ENCODE peak calls at places on chromosomes 6 and 20, in five cellular contexts. One of them, this sample, is unnamed.

GRCh38 chr20:44598413-44599290 is 16.3 kb downstream of the PKIG start:
- DNase-seq in brain microvascular endothelial cell: no peak
- DNase-seq in ELR: peak; percentile 50
- DNase-seq in HuH-7.5: no peak
- DNase-seq in MCF 10A: no peak
- DNase-seq in this sample: no peak

GRCh38 chr20:45833030-45833882 is at the start of gene SNX21:
- DNase-seq in MCF 10A: peak; percentile 83
- DNase-seq in brain microvascular endothelial cell: peak; percentile 81
- DNase-seq in HuH-7.5: peak; percentile 81
- DNase-seq in ELR: peak; percentile 96
- DNase-seq in this sample: peak; percentile 80

GRCh38 chr20:1997483-1998192 is 3.8 kb upstream of the PDYN start:
- DNase-seq in ELR: no peak
- DNase-seq in MCF 10A: no peak
- DNase-seq in brain microvascular endothelial cell: no peak
- DNase-seq in HuH-7.5: no peak
- DNase-seq in this sample: no peak

GRCh38 chr6:112163295-112164257 is 76.2 kb downstream of the FAM229B start:
- DNase-seq in ELR: peak; percentile 75
- DNase-seq in HuH-7.5: peak; percentile 57
- DNase-seq in MCF 10A: peak; percentile 71
- DNase-seq in brain microvascular endothelial cell: peak; percentile 35
- DNase-seq in this sample: peak; percentile 62

GRCh38 chr20:36070451-36070850 is 84.1 kb upstream of the EPB41L1 start:
- DNase-seq in HuH-7.5: no peak
- DNase-seq in MCF 10A: no peak
- DNase-seq in brain microvascular endothelial cell: no peak
- DNase-seq in ELR: no peak
- DNase-seq in this sample: no peak

GRCh38 chr20:12581644-12582350 is 427.0 kb upstream of the SPTLC3 start:
- DNase-seq in ELR: no peak
- DNase-seq in brain microvascular endothelial cell: no peak
- DNase-seq in HuH-7.5: no peak
- DNase-seq in MCF 10A: no peak
- DNase-seq in this sample: no peak

GRCh38 chr20:33576432-33576883 is 85.7 kb upstream of the C20orf144 start:
- DNase-seq in ELR: no peak
- DNase-seq in brain microvascular endothelial cell: no peak
- DNase-seq in HuH-7.5: no peak
- DNase-seq in MCF 10A: no peak
- DNase-seq in this sample: peak; percentile 18

GRCh38 chr6:52263709-52264320 is 19.5 kb upstream of the IL17F start:
- DNase-seq in HuH-7.5: peak; percentile 25
- DNase-seq in brain microvascular endothelial cell: peak; percentile 47
- DNase-seq in ELR: peak; percentile 76
- DNase-seq in MCF 10A: peak; percentile 65
- DNase-seq in this sample: peak; percentile 64

GRCh38 chr6:106974999-106975698 is 620 bp upstream of the CD24 start:
- DNase-seq in MCF 10A: peak; percentile 50
- DNase-seq in brain microvascular endothelial cell: no peak
- DNase-seq in ELR: peak; percentile 56
- DNase-seq in HuH-7.5: peak; percentile 47
- DNase-seq in this sample: peak; percentile 71